ENCODE peak calls at places on chromosome 16, in four cellular contexts. G, M, F and U are unnamed samples.

GRCh38 chr16:56477096-56477878 is 25.9 kb downstream of the OGFOD1 start:
- DNase-seq in G (no peak), M (no peak), F (peak; percentile 43), U (no peak)

GRCh38 chr16:46918400-46918799 is 34.2 kb downstream of the GPT2 start:
- DNase-seq in G (no peak), M (no peak), F (no peak), U (no peak)

GRCh38 chr16:804193-805048 is 3.9 kb upstream of the GNG13 start:
- DNase-seq in G (no peak), M (no peak), F (no peak), U (no peak)

GRCh38 chr16:69171325-69172095 is 15.5 kb upstream of the SNTB2 start:
- DNase-seq in G (no peak), M (no peak), F (peak; percentile 41), U (no peak)

GRCh38 chr16:3578121-3578520 is 918 bp upstream of the NLRC3 start:
- DNase-seq in G (no peak), M (no peak), F (no peak), U (no peak)

GRCh38 chr16:3980311-3981111 is 100.0 kb upstream of the CREBBP start:
- DNase-seq in G (no peak), M (peak; percentile 15), F (peak; percentile 42), U (no peak)

GRCh38 chr16:20853981-20854620 is 46.1 kb downstream of the DCUN1D3 start:
- DNase-seq in G (no peak), M (no peak), F (no peak), U (no peak)

GRCh38 chr16:20910781-20911321 is 10.3 kb downstream of the LYRM1 start:
- DNase-seq in G (no peak), M (no peak), F (peak; percentile 47), U (peak; percentile 42)

GRCh38 chr16:4572715-4573114 is 16.6 kb downstream of the C16orf96 start:
- DNase-seq in G (no peak), M (no peak), F (no peak), U (no peak)

GRCh38 chr16:10600792-10601443 is 20.5 kb upstream of the EMP2 start:
- DNase-seq in G (no peak), M (no peak), F (no peak), U (no peak)

GRCh38 chr16:70774261-70774660 is 26.7 kb downstream of the VAC14 start:
- DNase-seq in G (no peak), M (no peak), F (no peak), U (no peak)

GRCh38 chr16:77794586-77794985 is 6.2 kb downstream of the VAT1L start:
- DNase-seq in G (no peak), M (no peak), F (no peak), U (no peak)

GRCh38 chr16:77963185-77964044 is 58.9 kb upstream of the CLEC3A start:
- DNase-seq in G (no peak), M (no peak), F (no peak), U (no peak)

GRCh38 chr16:85829751-85830445 is 30.4 kb downstream of the COX4I1 start:
- DNase-seq in G (no peak), M (no peak), F (no peak), U (peak; percentile 22)

GRCh38 chr16:53257001-53257400 is 177.3 kb upstream of the RBL2 start:
- DNase-seq in G (no peak), M (no peak), F (no peak), U (no peak)

GRCh38 chr16:85126731-85127662 is 14.7 kb upstream of the CIBAR2 start:
- DNase-seq in G (no peak), M (peak; percentile 8), F (peak; percentile 74), U (no peak)

GRCh38 chr16:69712914-69713581 is 13.3 kb downstream of the NQO1 start:
- DNase-seq in G (no peak), M (no peak), F (no peak), U (no peak)

GRCh38 chr16:13378151-13378550 is 476.8 kb downstream of the SHISA9 start:
- DNase-seq in G (no peak), M (no peak), F (no peak), U (no peak)

GRCh38 chr16:19655242-19655777 is 62.7 kb downstream of the KNOP1 start:
- DNase-seq in G (no peak), M (peak; percentile 53), F (no peak), U (no peak)

GRCh38 chr16:85924675-85925074 is 25.7 kb downstream of the IRF8 start:
- DNase-seq in G (no peak), M (peak; percentile 52), F (no peak), U (no peak)

GRCh38 chr16:85460983-85461813 is 151.9 kb upstream of the GSE1 start:
- DNase-seq in G (no peak), M (peak; percentile 79), F (no peak), U (no peak)

GRCh38 chr16:84839054-84839453 is 19.3 kb downstream of the CRISPLD2 start:
- DNase-seq in G (no peak), M (no peak), F (no peak), U (no peak)

GRCh38 chr16:57446530-57447141 is 549 bp downstream of the CIAPIN1 start:
- DNase-seq in G (no peak), M (peak; percentile 32), F (peak; percentile 1), U (no peak)

GRCh38 chr16:50531359-50531758 is 16.8 kb upstream of the NKD1 start:
- DNase-seq in G (no peak), M (no peak), F (no peak), U (no peak)

GRCh38 chr16:89174055-89174827 is 2.7 kb downstream of the CDH15 start:
- DNase-seq in G (no peak), M (no peak), F (no peak), U (no peak)

GRCh38 chr16:24683250-24683649 is 46.2 kb upstream of the TNRC6A start:
- DNase-seq in G (no peak), M (no peak), F (no peak), U (no peak)

GRCh38 chr16:75460441-75460840 is 4.0 kb downstream of the TMEM170A start:
- DNase-seq in G (no peak), M (no peak), F (no peak), U (no peak)

GRCh38 chr16:25692307-25692706 is 548 bp downstream of the HS3ST4 start:
- DNase-seq in G (no peak), M (no peak), F (no peak), U (no peak)

GRCh38 chr16:22739077-22739476 is 74.9 kb upstream of the HS3ST2 start:
- DNase-seq in G (no peak), M (peak; percentile 15), F (no peak), U (no peak)

GRCh38 chr16:17260271-17260849 is 210.4 kb downstream of the XYLT1 start:
- DNase-seq in G (no peak), M (no peak), F (no peak), U (no peak)

GRCh38 chr16:47278571-47278970 is 134.8 kb upstream of the NETO2 start:
- DNase-seq in G (no peak), M (no peak), F (no peak), U (no peak)

GRCh38 chr16:28863929-28864886 is 565 bp downstream of the SH2B1 start:
- DNase-seq in G (no peak), M (no peak), F (no peak), U (no peak)